ENCODE peak calls at places on chromosomes 5 and 9, in seven cellular contexts. W, U, Q, Z, V, H and I are unnamed samples.

GRCh38 chr5:431001-431710 is 11.8 kb upstream of the EXOC3 start:
- DNase-seq in W (no peak), U (peak), Q (peak), Z (no peak), V (peak), H (peak), I (peak)

GRCh38 chr9:75146229-75146628 is 57.9 kb downstream of the OSTF1 start:
- DNase-seq in W (no peak), U (no peak), Q (no peak), Z (peak), V (no peak), H (no peak), I (no peak)

GRCh38 chr5:149235841-149236240 is 35.8 kb upstream of the AFAP1L1 start:
- DNase-seq in W (no peak), U (no peak), Q (no peak), Z (no peak), V (no peak), H (no peak), I (no peak)

GRCh38 chr5:71586052-71586940 is 844 bp upstream of the MCCC2 start:
- DNase-seq in W (peak), U (no peak), Q (peak), Z (no peak), V (no peak), H (peak), I (no peak)

GRCh38 chr5:2709996-2710689 is 41.3 kb downstream of the IRX2 start:
- DNase-seq in W (no peak), U (no peak), Q (no peak), Z (no peak), V (no peak), H (no peak), I (no peak)

GRCh38 chr5:54295658-54296276 is 14.6 kb downstream of the ARL15 start:
- DNase-seq in W (no peak), U (no peak), Q (no peak), Z (no peak), V (no peak), H (no peak), I (no peak)

GRCh38 chr5:135095052-135095715 is 61.2 kb upstream of the PITX1 start:
- DNase-seq in W (no peak), U (no peak), Q (no peak), Z (no peak), V (no peak), H (no peak), I (no peak)

GRCh38 chr9:104992696-104993095 is 64.7 kb upstream of the ABCA1 start:
- DNase-seq in W (no peak), U (no peak), Q (no peak), Z (peak), V (no peak), H (no peak), I (no peak)

GRCh38 chr9:37593877-37594448 is 1.6 kb upstream of the TOMM5 start:
- DNase-seq in W (no peak), U (no peak), Q (no peak), Z (no peak), V (no peak), H (no peak), I (no peak)

GRCh38 chr5:31236339-31236738 is 42.9 kb downstream of the CDH6 start:
- DNase-seq in W (no peak), U (no peak), Q (no peak), Z (no peak), V (no peak), H (no peak), I (no peak)

GRCh38 chr5:4977421-4977820 is 162.7 kb upstream of the ADAMTS16 start:
- DNase-seq in W (no peak), U (no peak), Q (no peak), Z (peak), V (no peak), H (no peak), I (no peak)

GRCh38 chr5:149217802-149218153 is 53.9 kb upstream of the AFAP1L1 start:
- DNase-seq in W (no peak), U (no peak), Q (no peak), Z (peak), V (no peak), H (no peak), I (no peak)

GRCh38 chr9:20307662-20308061 is 314.6 kb downstream of the MLLT3 start:
- DNase-seq in W (no peak), U (peak), Q (no peak), Z (no peak), V (no peak), H (no peak), I (no peak)

GRCh38 chr9:115225459-115226116 is 107.6 kb upstream of the TNC start:
- DNase-seq in W (no peak), U (no peak), Q (no peak), Z (no peak), V (no peak), H (no peak), I (no peak)

GRCh38 chr5:170120576-170120975 is 14.9 kb downstream of the FOXI1 start:
- DNase-seq in W (no peak), U (no peak), Q (no peak), Z (peak), V (no peak), H (no peak), I (no peak)

GRCh38 chr5:86979801-86980510 is 287.7 kb upstream of the RASA1 start:
- DNase-seq in W (no peak), U (no peak), Q (no peak), Z (peak), V (peak), H (no peak), I (no peak)

GRCh38 chr5:82068723-82069122 is 96.9 kb downstream of the ATG10 start:
- DNase-seq in W (no peak), U (no peak), Q (no peak), Z (no peak), V (no peak), H (no peak), I (no peak)

GRCh38 chr9:72539824-72540347 is 18.5 kb downstream of the TMC1 start:
- DNase-seq in W (no peak), U (peak), Q (peak), Z (peak), V (no peak), H (no peak), I (no peak)

GRCh38 chr9:129637673-129638439 is 4.1 kb downstream of the ASB6 start:
- DNase-seq in W (no peak), U (no peak), Q (no peak), Z (no peak), V (no peak), H (no peak), I (no peak)

GRCh38 chr5:77266291-77266690 is 55.8 kb downstream of the PDE8B start:
- DNase-seq in W (no peak), U (no peak), Q (no peak), Z (peak), V (no peak), H (no peak), I (no peak)

GRCh38 chr9:17116400-17116837 is 18.4 kb upstream of the CNTLN start:
- DNase-seq in W (no peak), U (peak), Q (no peak), Z (peak), V (peak), H (no peak), I (no peak)

GRCh38 chr9:123426406-123426805 is 70.4 kb downstream of the CRB2 start:
- DNase-seq in W (peak), U (no peak), Q (no peak), Z (no peak), V (no peak), H (no peak), I (no peak)

GRCh38 chr5:135437796-135438560 is 9.2 kb downstream of the DCANP1 start:
- DNase-seq in W (no peak), U (no peak), Q (no peak), Z (peak), V (peak), H (no peak), I (no peak)

GRCh38 chr5:169195601-169196000 is 105.3 kb downstream of the SLIT3 start:
- DNase-seq in W (no peak), U (no peak), Q (no peak), Z (no peak), V (no peak), H (no peak), I (no peak)

GRCh38 chr5:109689740-109690455 is at the start of gene MAN2A1:
- DNase-seq in W (no peak), U (peak), Q (peak), Z (peak), V (peak), H (no peak), I (peak)

GRCh38 chr5:77146896-77147295 is 59.8 kb upstream of the ZBED3 start:
- DNase-seq in W (no peak), U (no peak), Q (no peak), Z (no peak), V (no peak), H (no peak), I (no peak)

GRCh38 chr5:141570655-141571054 is 48.1 kb downstream of the DIAPH1 start:
- DNase-seq in W (no peak), U (no peak), Q (no peak), Z (no peak), V (no peak), H (no peak), I (no peak)

GRCh38 chr5:149423287-149424268 is 44.5 kb upstream of the IL17B start:
- DNase-seq in W (no peak), U (peak), Q (no peak), Z (peak), V (no peak), H (no peak), I (peak)

DNA sequence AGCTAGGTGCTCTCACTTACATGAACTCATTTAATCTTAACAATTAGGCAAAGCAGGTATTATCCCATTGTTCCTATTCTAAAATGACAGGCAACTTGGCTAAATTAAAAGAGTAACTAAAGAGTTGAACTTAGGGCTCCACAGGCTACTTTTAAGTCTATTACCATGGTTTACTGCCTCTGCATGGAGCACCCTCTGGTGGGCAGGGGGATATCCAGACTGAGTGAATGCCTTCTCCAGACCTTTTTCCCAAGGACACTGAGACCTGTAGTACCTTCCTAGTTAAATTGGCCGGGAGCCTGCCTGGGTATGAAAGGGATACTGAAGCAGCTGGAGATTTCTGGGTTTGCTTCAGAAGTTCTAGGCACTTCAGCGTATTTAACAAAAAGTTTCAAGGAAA is 238.1 kb downstream of the ELAVL2 start:
- DNase-seq in W (no peak), U (peak), Q (no peak), Z (no peak), V (no peak), H (peak), I (no peak)
- TF ChIP-seq CTCF in W (no peak), U (peak), Q (no peak), Z (no peak), V (no peak), H (peak), I (peak)

GRCh38 chr9:121372563-121373400 is 2.7 kb upstream of the STOM start:
- DNase-seq in W (no peak), U (no peak), Q (peak), Z (no peak), V (no peak), H (no peak), I (no peak)
- H3K9ac ChIP-seq in W (no peak), U (no peak), Q (peak), Z (no peak), V (no peak), H (no peak), I (no peak)

GRCh38 chr9:89177021-89177400 is 1.6 kb downstream of the SHC3 start:
- DNase-seq in W (no peak), U (peak), Q (no peak), Z (peak), V (no peak), H (no peak), I (no peak)

GRCh38 chr9:89179920-89180667 is 1.5 kb upstream of the SHC3 start:
- DNase-seq in W (no peak), U (peak), Q (peak), Z (peak), V (peak), H (peak), I (peak)

GRCh38 chr9:89178162-89179120 is at the start of gene SHC3:
- DNase-seq in W (no peak), U (peak), Q (no peak), Z (peak), V (no peak), H (no peak), I (no peak)

GRCh38 chr9:89177401-89178161 is 1.0 kb downstream of the SHC3 start:
- DNase-seq in W (no peak), U (peak), Q (no peak), Z (peak), V (no peak), H (no peak), I (peak)

GRCh38 chr9:89179535-89179919 is 909 bp upstream of the SHC3 start:
- DNase-seq in W (no peak), U (peak), Q (no peak), Z (peak), V (no peak), H (no peak), I (no peak)
- H3K4me3 ChIP-seq in W (no peak), U (peak), Q (no peak), Z (peak), V (peak), H (peak), I (peak)

GRCh38 chr5:174523311-174524159 is 200.8 kb upstream of the MSX2 start:
- DNase-seq in W (no peak), U (no peak), Q (no peak), Z (no peak), V (no peak), H (no peak), I (no peak)
- TF ChIP-seq CTCF in W (no peak), U (peak), Q (peak), Z (no peak), V (peak), H (peak), I (no peak)

GRCh38 chr5:101935086-101935485 is 361.0 kb downstream of the SLCO4C1 start:
- DNase-seq in W (no peak), U (no peak), Q (no peak), Z (no peak), V (no peak), H (no peak), I (no peak)

GRCh38 chr5:101937041-101937440 is 359.0 kb downstream of the SLCO4C1 start:
- DNase-seq in W (no peak), U (no peak), Q (no peak), Z (no peak), V (no peak), H (no peak), I (no peak)

GRCh38 chr5:101929628-101930027 is 366.5 kb downstream of the SLCO4C1 start:
- DNase-seq in W (no peak), U (no peak), Q (no peak), Z (no peak), V (no peak), H (no peak), I (no peak)

GRCh38 chr5:101932599-101932998 is 363.5 kb downstream of the SLCO4C1 start:
- DNase-seq in W (no peak), U (no peak), Q (no peak), Z (no peak), V (no peak), H (no peak), I (no peak)
- H3K9ac ChIP-seq in W (no peak), U (no peak), Q (no peak), Z (no peak), V (no peak), H (no peak), I (no peak)

GRCh38 chr5:75214409-75214808 is 22.3 kb downstream of the ANKRD31 start:
- DNase-seq in W (no peak), U (no peak), Q (no peak), Z (no peak), V (no peak), H (no peak), I (no peak)

DNA sequence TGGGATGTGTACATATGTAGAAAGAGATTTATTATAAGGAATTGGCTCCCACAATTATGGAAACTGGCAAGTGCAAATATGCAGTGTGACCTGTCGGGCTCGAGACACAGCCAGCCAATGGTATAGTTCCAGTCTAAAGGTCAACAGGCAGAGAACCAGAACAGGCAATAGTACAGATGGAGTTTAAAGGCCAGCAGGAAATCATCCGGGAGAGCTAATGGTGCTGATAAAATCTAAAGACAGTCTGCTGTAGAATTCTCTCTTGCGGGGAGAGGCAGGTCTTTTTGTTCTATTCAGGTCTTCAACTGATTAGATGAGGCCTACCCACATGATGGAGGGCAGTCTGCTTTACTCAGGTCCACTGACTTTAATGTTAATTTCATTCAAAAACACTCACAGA is 21.8 kb downstream of the ANKRD31 start:
- DNase-seq in W (no peak), U (no peak), Q (no peak), Z (no peak), V (no peak), H (no peak), I (no peak)
- H3K4me3 ChIP-seq in W (no peak), U (no peak), Q (no peak), Z (no peak), V (no peak), H (no peak), I (no peak)

GRCh38 chr5:74579215-74579614 is 61.3 kb downstream of the ENC1 start:
- DNase-seq in W (peak), U (no peak), Q (peak), Z (peak), V (no peak), H (no peak), I (no peak)

GRCh38 chr5:74576941-74577456 is 63.5 kb downstream of the ENC1 start:
- DNase-seq in W (peak), U (no peak), Q (no peak), Z (peak), V (no peak), H (no peak), I (no peak)

GRCh38 chr5:74580729-74581110 is 59.8 kb downstream of the ENC1 start:
- DNase-seq in W (no peak), U (no peak), Q (no peak), Z (no peak), V (no peak), H (no peak), I (no peak)

GRCh38 chr5:74578356-74579044 is 62.0 kb downstream of the ENC1 start:
- DNase-seq in W (peak), U (no peak), Q (no peak), Z (no peak), V (no peak), H (no peak), I (no peak)

DNA sequence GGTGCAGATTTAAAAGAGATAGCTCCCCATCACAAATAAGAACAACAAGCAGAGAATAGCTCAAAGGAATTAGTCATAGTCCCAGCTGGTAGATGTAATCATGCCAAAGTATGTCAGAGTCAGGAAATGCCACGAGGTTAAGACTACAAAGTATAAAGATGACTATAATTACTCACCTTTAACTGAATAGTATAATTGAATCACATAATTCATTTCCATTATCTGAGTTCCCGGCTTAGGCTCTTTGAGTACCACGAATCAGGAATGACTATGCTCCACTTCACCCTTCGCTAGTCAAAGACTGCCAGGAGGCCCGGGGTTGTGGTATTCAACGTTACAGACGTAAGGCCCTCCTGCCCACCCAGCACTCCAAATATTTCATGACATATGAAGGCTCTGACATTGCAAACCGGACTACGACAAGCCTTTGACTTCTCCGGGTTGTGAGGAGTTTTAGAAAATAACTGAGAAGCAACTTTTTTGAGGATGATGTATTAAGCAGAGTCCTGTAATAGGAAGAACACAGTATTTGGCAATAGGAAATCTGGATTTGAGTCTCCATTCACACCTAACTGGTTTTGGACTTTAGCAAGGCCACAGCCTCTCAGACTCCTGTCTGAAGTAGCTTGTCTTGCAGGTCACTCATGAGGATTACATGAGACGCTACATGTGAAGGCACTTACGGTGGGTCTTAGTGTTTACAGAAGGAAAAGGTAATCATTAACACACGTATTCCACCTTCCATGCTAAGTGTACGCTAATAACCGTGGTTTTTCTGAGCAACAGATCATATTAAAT is 64.6 kb downstream of the ENC1 start:
- DNase-seq in W (no peak), U (no peak), Q (no peak), Z (peak), V (no peak), H (no peak), I (no peak)
- TF ChIP-seq CTCF in W (no peak), U (no peak), Q (no peak), Z (no peak), V (no peak), H (no peak), I (no peak)

GRCh38 chr9:91905237-91905650 is 44.8 kb downstream of the ROR2 start:
- DNase-seq in W (no peak), U (no peak), Q (no peak), Z (no peak), V (no peak), H (no peak), I (no peak)
- H3K9ac ChIP-seq in W (no peak), U (no peak), Q (peak), Z (no peak), V (no peak), H (no peak), I (no peak)

GRCh38 chr5:174745495-174745894 is 21.1 kb downstream of the MSX2 start:
- DNase-seq in W (no peak), U (peak), Q (no peak), Z (no peak), V (no peak), H (no peak), I (no peak)

GRCh38 chr5:174752121-174752520 is 27.7 kb downstream of the MSX2 start:
- DNase-seq in W (no peak), U (no peak), Q (no peak), Z (no peak), V (no peak), H (no peak), I (no peak)

GRCh38 chr5:174750720-174751119 is 26.3 kb downstream of the MSX2 start:
- DNase-seq in W (no peak), U (no peak), Q (no peak), Z (peak), V (no peak), H (no peak), I (no peak)

GRCh38 chr5:174755103-174755502 is 30.7 kb downstream of the MSX2 start:
- DNase-seq in W (no peak), U (peak), Q (no peak), Z (no peak), V (no peak), H (no peak), I (no peak)

GRCh38 chr5:174751154-174751990 is 27.0 kb downstream of the MSX2 start:
- DNase-seq in W (no peak), U (peak), Q (no peak), Z (peak), V (no peak), H (no peak), I (peak)
- H3K4me3 ChIP-seq in W (no peak), U (peak), Q (no peak), Z (peak), V (peak), H (peak), I (no peak)